ENCODE peak calls at places on chromosomes 6 and 20, in five cellular contexts. F is NCI-H2171, E is GM23248, O is Ammon's horn, Y is NCI-H345. T is an unnamed sample.

GRCh38 chr6:109790131-109790530 is 99.0 kb downstream of the FIG4 start:
- DNase-seq in F (no peak), E (peak), O (no peak), Y (no peak), T (no peak)

GRCh38 chr6:100913400-100914276 is 32.5 kb upstream of the ASCC3 start:
- DNase-seq in F (no peak), E (peak), O (no peak), Y (no peak), T (peak)

GRCh38 chr20:53033176-53033575 is 61.0 kb downstream of the TSHZ2 start:
- DNase-seq in F (no peak), E (peak), O (no peak), Y (no peak), T (no peak)

GRCh38 chr6:90368601-90369000 is 72.0 kb upstream of the BACH2 start:
- DNase-seq in F (no peak), E (peak), O (no peak), Y (no peak), T (no peak)

GRCh38 chr6:145544031-145544430 is 191.3 kb downstream of the EPM2A start:
- DNase-seq in F (no peak), E (peak), O (peak), Y (no peak), T (no peak)

GRCh38 chr6:160881409-160881808 is 110.2 kb upstream of the MAP3K4 start:
- DNase-seq in F (no peak), E (peak), O (no peak), Y (no peak), T (no peak)

GRCh38 chr6:148365037-148365436 is 22.4 kb downstream of the SASH1 start:
- DNase-seq in F (no peak), E (no peak), O (no peak), Y (no peak), T (no peak)

GRCh38 chr6:168007592-168008338 is 10.3 kb downstream of the KIF25 start:
- DNase-seq in F (no peak), E (peak), O (no peak), Y (no peak), T (no peak)

GRCh38 chr6:53815381-53816119 is 20.7 kb downstream of the LRRC1 start:
- DNase-seq in F (no peak), E (no peak), O (no peak), Y (no peak), T (no peak)

GRCh38 chr20:48767269-48767960 is 60.4 kb downstream of the PREX1 start:
- DNase-seq in F (no peak), E (no peak), O (no peak), Y (no peak), T (no peak)

GRCh38 chr6:134551245-134551960 is 233.5 kb upstream of the SGK1 start:
- DNase-seq in F (no peak), E (peak), O (no peak), Y (no peak), T (peak)

GRCh38 chr6:23983691-23984090 is 142.3 kb upstream of the NRSN1 start:
- DNase-seq in F (no peak), E (no peak), O (no peak), Y (no peak), T (no peak)

T was measured in left kidney.